ENCODE peak calls at places on chromosomes 13 and 19, in four cellular contexts. W is lower lobe of right lung, R is body of pancreas, C is stomach. A is an unnamed sample.

GRCh38 chr19:52590728-52591127 is 20.6 kb downstream of the ZNF701 start:
- DNase-seq in W (no peak), R (no peak), C (no peak), A (no peak)

GRCh38 chr19:4452230-4452990 is 5.2 kb downstream of the UBXN6 start:
- DNase-seq in W (no peak), R (no peak), C (no peak), A (no peak)

GRCh38 chr19:33294058-33294798 is 8.1 kb downstream of the CEBPA start:
- DNase-seq in W (no peak), R (no peak), C (no peak), A (no peak)

GRCh38 chr19:10543420-10544241 is at the start of gene ATG4D:
- DNase-seq in W (peak; percentile 92), R (peak; percentile 96), C (peak; percentile 96), A (peak; percentile 97)

GRCh38 chr19:4058696-4059492 is 7.8 kb downstream of the ZBTB7A start:
- DNase-seq in W (peak; percentile 59), R (no peak), C (no peak), A (peak; percentile 39)

GRCh38 chr19:6048808-6049405 is 61.4 kb downstream of the RFX2 start:
- DNase-seq in W (peak; percentile 85), R (peak; percentile 80), C (peak; percentile 83), A (peak; percentile 84)

GRCh38 chr19:42424345-42424707 is 2.9 kb downstream of the LIPE start:
- DNase-seq in W (no peak), R (no peak), C (no peak), A (no peak)

GRCh38 chr13:99800004-99800403 is 171.6 kb downstream of the ZIC5 start:
- DNase-seq in W (no peak), R (no peak), C (no peak), A (no peak)

GRCh38 chr19:29806098-29806866 is 5.5 kb upstream of the CCNE1 start:
- DNase-seq in W (peak; percentile 42), R (no peak), C (no peak), A (no peak)

GRCh38 chr13:75217949-75218348 is 264.0 kb downstream of the TBC1D4 start:
- DNase-seq in W (no peak), R (no peak), C (no peak), A (no peak)

GRCh38 chr13:66927562-66927961 is 302.6 kb downstream of the PCDH9 start:
- DNase-seq in W (no peak), R (no peak), C (no peak), A (no peak)

GRCh38 chr13:33150146-33150545 is 133.9 kb downstream of the KL start:
- DNase-seq in W (no peak), R (peak; percentile 18), C (no peak), A (no peak)

GRCh38 chr19:31438401-31439269 is 89.4 kb upstream of the TSHZ3 start:
- DNase-seq in W (no peak), R (no peak), C (no peak), A (no peak)

GRCh38 chr13:101325423-101325822 is 90.9 kb downstream of the NALCN start:
- DNase-seq in W (no peak), R (no peak), C (no peak), A (no peak)

GRCh38 chr19:55640043-55640576 is 692 bp upstream of the ZNF580 start:
- DNase-seq in W (peak; percentile 88), R (peak; percentile 64), C (peak; percentile 71), A (peak; percentile 58)
- H3K4me3 ChIP-seq in W (peak overlapping the region; percentile 82), R (no peak overlapping the region), C (peak overlapping the region; percentile 98), A (no peak overlapping the region)

DNA sequence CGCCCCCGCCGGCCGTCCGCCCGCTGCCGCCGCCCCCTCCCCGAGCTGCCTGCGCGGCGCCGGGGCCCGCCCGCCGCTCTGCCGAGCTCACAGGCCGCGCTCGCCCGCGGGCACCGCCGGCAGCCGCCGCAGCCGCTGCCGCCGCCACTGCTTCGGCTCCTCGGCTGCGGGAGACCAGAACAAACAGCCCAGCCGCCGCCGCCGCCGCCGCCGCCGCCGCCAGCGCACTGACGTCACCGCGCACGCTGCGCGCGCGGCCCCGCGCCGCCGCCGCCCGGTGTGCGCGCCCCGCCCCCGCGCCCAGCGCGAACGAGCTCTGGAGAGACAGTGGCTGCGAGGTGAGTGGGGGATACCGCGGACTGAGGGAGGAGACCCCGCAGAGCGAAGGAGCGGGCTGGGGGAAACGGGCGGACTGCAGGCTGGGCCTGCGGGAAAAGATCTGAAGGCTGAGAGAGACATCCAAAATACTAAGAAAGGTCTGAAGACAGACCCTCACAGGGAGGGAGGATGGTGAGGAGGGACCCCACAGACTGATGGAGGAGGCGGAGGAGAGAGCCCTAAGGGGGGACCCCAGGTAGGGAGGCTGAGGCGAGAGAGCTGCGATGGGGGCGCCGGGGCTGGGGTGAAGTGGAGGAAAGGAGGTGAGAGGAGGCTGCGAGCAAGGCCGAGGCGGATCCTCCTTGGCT is at the start of gene BRD4:
- DNase-seq in W (peak; percentile 83), R (peak; percentile 71), C (peak; percentile 78), A (peak; percentile 51)
- H3K4me1 ChIP-seq in W (peaks cover 53% of the 10 kb centered on the region), R (peaks cover 64% of the 10 kb centered on the region), C (peaks cover 55% of the 10 kb centered on the region), A (peaks cover 13% of the 10 kb centered on the region)

DNA sequence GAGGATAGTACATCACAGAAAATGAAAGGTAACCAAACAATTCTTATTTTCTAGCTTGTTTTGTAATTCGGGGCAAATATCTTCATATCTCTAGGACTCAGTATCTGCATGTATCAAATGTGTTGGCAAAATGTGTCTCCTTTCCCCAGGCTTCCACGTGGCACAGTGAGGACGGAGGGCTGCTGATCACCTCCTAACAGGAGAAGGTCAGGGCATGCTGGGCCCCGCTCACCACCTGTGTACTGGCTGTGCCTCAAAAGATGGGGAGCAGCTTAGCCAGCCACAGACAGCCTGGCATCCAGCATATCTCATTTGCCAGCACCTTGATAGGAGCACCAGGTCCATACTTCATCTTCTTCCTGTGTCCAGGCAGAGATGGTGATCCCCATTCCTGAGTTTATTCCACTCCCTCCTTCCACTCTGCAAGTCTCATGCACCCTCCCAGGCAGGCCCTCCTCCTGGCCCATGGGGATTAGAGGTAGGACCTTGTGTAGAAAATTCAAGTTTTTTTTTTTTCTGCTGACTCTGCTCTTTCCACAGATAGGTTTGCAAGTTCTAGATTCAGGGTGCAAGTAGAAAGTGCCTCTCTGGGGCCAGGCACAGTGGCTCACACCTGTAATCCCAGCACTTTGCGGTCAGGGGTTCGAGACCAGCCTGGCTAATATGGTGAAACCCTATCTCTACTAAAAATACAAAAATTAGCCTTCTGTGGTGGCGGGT is 1639.0 kb upstream of the SLC10A2 start:
- DNase-seq in W (no peak), R (no peak), C (no peak), A (no peak)
- H3K4me3 ChIP-seq in W (no peak overlapping the region), R (no peak overlapping the region), C (no peak overlapping the region), A (no peak overlapping the region)

GRCh38 chr19:48989701-48990291 is 3.3 kb downstream of the GYS1 start:
- DNase-seq in W (no peak), R (no peak), C (no peak), A (no peak)
- H3K4me1 ChIP-seq in W (peaks cover 28% of the 10 kb centered on the region), R (peaks cover 23% of the 10 kb centered on the region), C (peaks cover 37% of the 10 kb centered on the region), A (peaks cover 2% of the 10 kb centered on the region)

GRCh38 chr19:57190301-57190700 is 999 bp upstream of the ZNF264 start:
- DNase-seq in W (no peak), R (no peak), C (no peak), A (no peak)
- H3K4me3 ChIP-seq in W (no peak overlapping the region), R (no peak overlapping the region), C (no peak overlapping the region), A (no peak overlapping the region)